ENCODE peak calls at places on chromosomes 13 and 19, in four cellular contexts. R is IMR-90, W is lung, C is suprapubic skin. G is an unnamed sample.
A peak's percentile ranks its signal among the peaks of the same experiment; 100 is the strongest.

GRCh38 chr13:46668302-46668720 is 115.3 kb downstream of the LRCH1 start:
- DNase-seq in W (peak; percentile 36), R (peak; percentile 95), C (no peak), G (no peak)

GRCh38 chr19:1172353-1173159 is 1.5 kb downstream of the SBNO2 start:
- DNase-seq in C (peak; percentile 85), W (no peak), R (peak; percentile 48), G (peak; percentile 87)

GRCh38 chr13:99057310-99057975 is 79.6 kb upstream of the DOCK9 start:
- DNase-seq in C (no peak), W (no peak), R (peak; percentile 31), G (no peak)

GRCh38 chr19:45884682-45885555 is 1.0 kb downstream of the IRF2BP1 start:
- DNase-seq in R (no peak), W (no peak), C (no peak), G (no peak)

GRCh38 chr19:46221152-46221551 is 8.4 kb upstream of the IGFL1 start:
- DNase-seq in R (no peak), C (no peak), W (no peak), G (no peak)

GRCh38 chr13:110361365-110361911 is 54.4 kb downstream of the COL4A2 start:
- DNase-seq in C (peak; percentile 85), R (peak; percentile 88), W (no peak), G (peak; percentile 54)

GRCh38 chr19:49988433-49988832 is 27.5 kb upstream of the SIGLEC11 start:
- DNase-seq in W (no peak), R (peak; percentile 83), C (no peak), G (no peak)

GRCh38 chr19:9996541-9996940 is 13.8 kb downstream of the COL5A3 start:
- DNase-seq in C (no peak), W (no peak), R (peak; percentile 62), G (no peak)

GRCh38 chr19:41064974-41065569 is 23.2 kb upstream of the CYP2A13 start:
- DNase-seq in R (peak; percentile 43), W (no peak), C (no peak), G (no peak)

GRCh38 chr19:29909545-29909944 is 32.5 kb upstream of the URI1 start:
- DNase-seq in R (no peak), W (no peak), C (no peak), G (no peak)

GRCh38 chr13:112962911-112963625 is 5.9 kb upstream of the MCF2L start:
- DNase-seq in C (peak; percentile 47), R (no peak), W (no peak), G (no peak)

GRCh38 chr13:73618275-73618865 is 515.8 kb downstream of the KLF12 start:
- DNase-seq in R (no peak), C (no peak), W (no peak), G (no peak)

GRCh38 chr13:96141032-96141431 is 51.1 kb downstream of the HS6ST3 start:
- DNase-seq in C (no peak), R (peak; percentile 2), W (no peak), G (no peak)

GRCh38 chr13:73096173-73097117 is 37.6 kb downstream of the KLF5 start:
- DNase-seq in C (no peak), R (peak; percentile 38), W (no peak), G (no peak)

GRCh38 chr19:2266183-2266993 is 10.2 kb upstream of the JSRP1 start:
- DNase-seq in R (peak; percentile 75), C (peak; percentile 90), W (peak; percentile 83), G (peak; percentile 91)

GRCh38 chr13:52127783-52128702 is 830 bp downstream of the NEK5 start:
- DNase-seq in W (peak; percentile 55), C (no peak), R (peak; percentile 53), G (no peak)

GRCh38 chr13:106007156-106007555 is 528.3 kb downstream of the EFNB2 start:
- DNase-seq in C (no peak), R (no peak), W (no peak), G (no peak)

GRCh38 chr13:96796234-96796633 is 198.0 kb downstream of the OXGR1 start:
- DNase-seq in C (no peak), W (no peak), R (no peak), G (no peak)

GRCh38 chr13:105410602-105411001 is 1124.9 kb downstream of the EFNB2 start:
- DNase-seq in R (peak; percentile 12), C (no peak), W (peak; percentile 39), G (no peak)

GRCh38 chr13:113121183-113121927 is 1.2 kb upstream of the F10 start:
- DNase-seq in C (no peak), W (no peak), R (no peak), G (peak; percentile 60)

GRCh38 chr19:13835791-13836723 is 40.8 kb downstream of the ZSWIM4 start:
- DNase-seq in W (peak; percentile 48), C (peak; percentile 84), R (no peak), G (no peak)

GRCh38 chr13:97067342-97067895 is 73.1 kb upstream of the OXGR1 start:
- DNase-seq in C (no peak), W (no peak), R (no peak), G (no peak)

GRCh38 chr19:5372572-5373200 is 32.1 kb upstream of the PTPRS start:
- DNase-seq in W (no peak), R (no peak), C (no peak), G (no peak)

GRCh38 chr19:5380215-5380919 is 39.8 kb upstream of the PTPRS start:
- DNase-seq in R (no peak), C (no peak), W (no peak), G (no peak)

GRCh38 chr19:5376928-5377327 is 36.3 kb upstream of the PTPRS start:
- DNase-seq in W (no peak), R (no peak), C (no peak), G (no peak)
- H3K27me3 ChIP-seq in W (no peaks in the 10 kb centered on the region), R (peaks cover 9% of the 10 kb centered on the region), C (peaks cover 10% of the 10 kb centered on the region), G (no peaks in the 10 kb centered on the region)

GRCh38 chr13:48857576-48857975 is 118.1 kb upstream of the FNDC3A start:
- DNase-seq in R (no peak), C (no peak), W (no peak), G (no peak)

GRCh38 chr13:48852911-48853310 is 122.8 kb upstream of the FNDC3A start:
- DNase-seq in R (no peak), W (no peak), C (no peak), G (no peak)

GRCh38 chr13:48851707-48852106 is 124.0 kb upstream of the FNDC3A start:
- DNase-seq in R (no peak), W (no peak), C (no peak), G (no peak)

GRCh38 chr13:48849515-48849914 is 126.2 kb upstream of the FNDC3A start:
- DNase-seq in W (no peak), C (no peak), R (no peak), G (no peak)

DNA sequence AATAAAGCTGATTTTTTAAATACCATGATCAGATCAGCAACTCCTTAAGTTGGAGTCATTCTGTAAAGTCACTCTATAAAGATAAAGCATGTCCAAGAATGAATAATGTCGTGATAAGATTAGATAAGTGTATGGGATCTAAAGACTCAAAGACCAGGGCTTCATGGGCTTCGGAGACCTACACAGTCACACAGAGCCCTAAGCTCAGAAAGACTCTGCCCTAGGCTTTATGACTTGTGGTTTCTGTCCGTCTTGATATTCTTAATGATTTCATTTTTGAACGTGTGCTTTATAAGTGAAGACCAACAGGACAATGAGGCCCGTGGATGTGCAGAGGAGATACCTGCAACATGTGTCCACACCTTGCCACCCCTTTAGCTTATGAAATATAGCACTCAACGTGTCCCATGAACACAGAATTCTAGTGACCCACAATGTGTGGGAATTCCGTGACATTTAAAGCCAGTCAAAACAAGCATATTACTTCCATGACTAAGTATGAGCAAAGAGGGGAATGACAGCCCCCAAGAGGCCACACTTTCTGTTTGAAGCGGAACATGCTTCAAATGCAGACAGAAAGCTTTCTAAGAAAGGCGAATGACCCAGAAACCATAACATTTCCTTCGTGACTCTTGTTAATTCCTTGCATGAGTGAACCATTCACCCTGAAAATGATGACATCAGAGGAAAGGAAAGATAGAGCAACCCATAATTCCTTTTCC is 122.2 kb upstream of the FNDC3A start:
- DNase-seq in R (peak; percentile 67), W (no peak), C (no peak), G (no peak)
- H3K27ac ChIP-seq in R (no peak overlapping the region), W (no peak overlapping the region), C (no peak overlapping the region), G (peak overlapping the region; percentile 24)

DNA sequence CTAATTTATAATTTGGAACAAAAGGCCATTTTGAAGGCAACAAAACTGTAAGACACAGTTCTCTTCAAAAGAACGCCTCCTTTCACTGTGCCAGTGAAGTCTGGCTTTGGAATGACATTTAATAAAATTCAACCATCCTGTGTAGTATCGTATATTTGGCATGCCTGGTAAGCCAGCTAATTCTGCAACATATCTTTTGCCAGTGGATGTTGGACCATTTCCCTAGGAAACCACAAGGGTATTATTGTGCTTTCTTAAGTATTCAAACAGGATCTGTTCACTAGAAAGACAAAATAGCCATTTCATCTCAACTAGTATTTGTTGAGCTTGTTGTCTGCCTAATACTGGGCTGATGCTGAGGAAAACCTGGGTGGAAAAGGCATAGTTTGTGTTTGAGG is 111.6 kb downstream of the RGCC start:
- DNase-seq in R (peak; percentile 70), C (no peak), W (no peak), G (no peak)
- TF ChIP-seq CTCF in R (no peak), C (no peak), W (no peak), G (no peak)

DNA sequence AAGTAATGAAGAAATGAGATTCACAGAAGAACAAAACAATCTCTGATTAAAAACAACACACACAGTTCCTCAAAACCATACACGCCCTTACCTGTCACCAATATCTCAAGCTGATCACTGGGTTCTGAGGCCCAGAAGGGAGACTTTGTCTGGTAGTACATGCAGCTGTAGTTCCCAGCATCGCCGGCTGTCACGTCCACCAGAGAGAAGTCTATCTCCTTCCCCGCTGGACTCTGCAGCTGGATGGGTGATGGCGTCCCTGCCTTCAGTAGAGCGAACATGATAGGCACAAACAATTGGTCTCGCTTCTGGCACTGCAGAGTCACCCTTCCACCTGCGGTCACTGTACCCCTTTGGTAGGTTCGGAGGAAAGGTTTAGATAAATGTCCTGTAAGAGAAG is 7.3 kb downstream of the TARM1 start:
- DNase-seq in W (no peak), R (no peak), C (no peak), G (no peak)
- H3K27me3 ChIP-seq in W (no peaks in the 10 kb centered on the region), R (no peaks in the 10 kb centered on the region), C (no peaks in the 10 kb centered on the region), G (no peaks in the 10 kb centered on the region)

GRCh38 chr13:44347301-44347700 is 26.3 kb upstream of the SERP2 start:
- DNase-seq in C (no peak), W (no peak), R (no peak), G (no peak)
- H3K27ac ChIP-seq in C (no peak overlapping the region), W (no peak overlapping the region), R (no peak overlapping the region), G (no peak overlapping the region)

G was measured in ascending aorta.